ENCODE peak calls at places on chromosomes 11 and 22, in five cellular contexts. N, V, P, D and L are unnamed samples.

GRCh38 chr22:19180234-19180633 is 1.7 kb upstream of the SLC25A1 start:
- DNase-seq in D (no peak), N (no peak), V (no peak), P (no peak), L (no peak)

GRCh38 chr11:106614280-106614679 is 404.0 kb downstream of the GUCY1A2 start:
- DNase-seq in V (no peak), N (no peak), D (no peak), P (no peak), L (no peak)

GRCh38 chr11:67492069-67492727 is 9.4 kb downstream of the AIP start:
- DNase-seq in N (no peak), P (no peak), D (no peak), V (no peak), L (no peak)

GRCh38 chr22:48806227-48806781 is 1021.4 kb downstream of the BRD1 start:
- DNase-seq in V (no peak), P (no peak), N (no peak), D (no peak), L (no peak)

GRCh38 chr22:23750744-23751440 is at the start of gene ZNF70:
- DNase-seq in P (peak; percentile 76), V (peak; percentile 96), D (peak; percentile 89), N (no peak), L (peak; percentile 30)

GRCh38 chr11:69828276-69828970 is 9.2 kb upstream of the FGF3 start:
- DNase-seq in D (no peak), P (no peak), V (no peak), N (no peak), L (no peak)

GRCh38 chr22:20761536-20761935 is 12.4 kb upstream of the SERPIND1 start:
- DNase-seq in V (no peak), N (no peak), D (no peak), P (peak; percentile 31), L (no peak)

GRCh38 chr11:44614281-44614680 is 48.8 kb downstream of the CD82 start:
- DNase-seq in D (no peak), V (no peak), P (no peak), N (no peak), L (no peak)

GRCh38 chr11:35809561-35809960 is 134.3 kb upstream of the LDLRAD3 start:
- DNase-seq in V (no peak), N (no peak), P (no peak), D (no peak), L (no peak)

GRCh38 chr11:65426839-65427690 is 4.5 kb downstream of the NEAT1 start:
- DNase-seq in P (peak; percentile 85), D (peak; percentile 62), N (no peak), V (peak; percentile 47), L (no peak)

GRCh38 chr11:104946907-104947306 is 21.5 kb downstream of the CASP4 start:
- DNase-seq in D (no peak), V (no peak), P (peak; percentile 59), N (no peak), L (no peak)

GRCh38 chr11:117230286-117230961 is 1.4 kb downstream of the PCSK7 start:
- DNase-seq in N (no peak), P (no peak), V (no peak), D (peak; percentile 81), L (no peak)

GRCh38 chr22:37731804-37732471 is 35.1 kb downstream of the TRIOBP start:
- DNase-seq in D (no peak), P (no peak), N (no peak), V (no peak), L (no peak)